ENCODE peak calls at places on chromosomes 3 and 15, in ten cellular contexts. O, W, S, Y, I, V, A, D, J and Q are unnamed samples.
A peak's percentile ranks its signal among the peaks of the same experiment; 100 is the strongest.

GRCh38 chr15:64895285-64896065 is 16.2 kb upstream of the ANKDD1A start:
- DNase-seq in Y (peak; percentile 94), J (no peak), W (peak; percentile 47), O (peak; percentile 74), D (no peak), I (no peak), A (no peak), V (peak; percentile 50), S (no peak), Q (no peak)

GRCh38 chr15:44726568-44727461 is 9.5 kb upstream of the TRIM69 start:
- DNase-seq in W (peak; percentile 76), O (peak; percentile 98), I (no peak), Y (peak; percentile 84), A (peak; percentile 81), J (no peak), S (no peak), D (no peak), V (peak; percentile 56), Q (no peak)

GRCh38 chr3:127177226-127177625 is 15.7 kb upstream of the PRR23E start:
- DNase-seq in D (no peak), Y (no peak), V (no peak), W (peak; percentile 49), I (no peak), O (peak; percentile 2), J (no peak), A (no peak), S (no peak), Q (no peak)

GRCh38 chr15:25674948-25675347 is 188.2 kb downstream of the ATP10A start:
- DNase-seq in J (no peak), Y (no peak), A (no peak), S (no peak), D (no peak), I (peak; percentile 56), W (no peak), V (peak; percentile 69), O (no peak), Q (no peak)

GRCh38 chr3:56772926-56773587 is 28.7 kb downstream of the ARHGEF3 start:
- DNase-seq in D (no peak), O (no peak), Y (no peak), V (no peak), J (no peak), W (no peak), S (no peak), I (no peak), A (no peak), Q (no peak)

GRCh38 chr15:88419830-88420229 is 47.4 kb downstream of the MRPL46 start:
- DNase-seq in W (no peak), O (no peak), A (no peak), I (no peak), Y (no peak), J (no peak), S (no peak), V (no peak), D (no peak), Q (no peak)

GRCh38 chr15:82851331-82851850 is 42.0 kb downstream of the WHAMM start:
- DNase-seq in D (no peak), Y (no peak), I (no peak), A (no peak), S (no peak), V (no peak), J (peak; percentile 1), O (no peak), W (no peak), Q (no peak)

GRCh38 chr3:54157860-54158259 is 35.5 kb downstream of the CACNA2D3 start:
- DNase-seq in J (no peak), D (no peak), I (no peak), S (no peak), W (no peak), V (no peak), A (no peak), Y (no peak), O (no peak), Q (no peak)

GRCh38 chr3:72632129-72632528 is 216.1 kb downstream of the SHQ1 start:
- DNase-seq in J (no peak), O (no peak), S (no peak), A (no peak), I (no peak), D (no peak), Y (no peak), W (no peak), V (no peak), Q (no peak)

GRCh38 chr3:197458179-197458707 is 97.5 kb downstream of the BDH1 start:
- DNase-seq in S (no peak), D (no peak), W (peak; percentile 65), V (no peak), A (peak; percentile 52), Y (no peak), O (peak; percentile 43), J (no peak), I (no peak), Q (no peak)

GRCh38 chr3:16203031-16203430 is 28.6 kb downstream of the GALNT15 start:
- DNase-seq in A (no peak), J (no peak), O (peak; percentile 55), S (no peak), V (no peak), I (no peak), Y (no peak), D (no peak), W (no peak), Q (no peak)

GRCh38 chr3:52820741-52821140 is 9.7 kb downstream of the ITIH4 start:
- DNase-seq in V (no peak), J (no peak), I (no peak), Y (peak; percentile 5), D (peak; percentile 67), W (peak; percentile 24), O (peak; percentile 53), A (no peak), S (no peak), Q (no peak)

GRCh38 chr3:64398431-64398830 is 173.2 kb upstream of the PRICKLE2 start:
- DNase-seq in D (no peak), I (no peak), S (no peak), W (no peak), Y (no peak), J (no peak), A (no peak), O (no peak), V (no peak), Q (no peak)